ENCODE peak calls at places on chromosomes 13 and 19, in six cellular contexts. K, V, S, Z, P and U are unnamed samples.
A peak's percentile ranks its signal among the peaks of the same experiment; 100 is the strongest.

GRCh38 chr13:91045351-91046034 is 302.0 kb upstream of the MIR17HG start:
- DNase-seq in K (peak; percentile 19), V (no peak), S (peak; percentile 17), Z (peak; percentile 5), P (no peak), U (no peak)

GRCh38 chr19:2217591-2217990 is 18.5 kb downstream of the PLEKHJ1 start:
- DNase-seq in K (no peak), V (no peak), S (no peak), Z (no peak), P (no peak), U (no peak)

GRCh38 chr19:5952193-5953033 is 25.5 kb downstream of the RANBP3 start:
- DNase-seq in K (no peak), V (no peak), S (no peak), Z (no peak), P (no peak), U (no peak)

GRCh38 chr19:41316306-41316920 is 6.4 kb downstream of the CCDC97 start:
- DNase-seq in K (no peak), V (no peak), S (no peak), Z (no peak), P (no peak), U (no peak)

GRCh38 chr13:48155850-48156249 is 60.9 kb upstream of the MED4 start:
- DNase-seq in K (peak; percentile 62), V (no peak), S (peak; percentile 45), Z (no peak), P (no peak), U (peak; percentile 33)

GRCh38 chr13:36294061-36294460 is 3.6 kb downstream of the CCDC169 start:
- DNase-seq in K (peak; percentile 97), V (no peak), S (no peak), Z (no peak), P (no peak), U (no peak)

GRCh38 chr13:87674143-87674772 is 3.1 kb downstream of the SLITRK5 start:
- DNase-seq in K (no peak), V (peak; percentile 36), S (peak; percentile 25), Z (peak; percentile 30), P (peak; percentile 47), U (no peak)

GRCh38 chr19:29013988-29014387 is 199.0 kb downstream of the UQCRFS1 start:
- DNase-seq in K (no peak), V (no peak), S (no peak), Z (no peak), P (no peak), U (no peak)

GRCh38 chr13:92172191-92172590 is 773.8 kb downstream of the GPC5 start:
- DNase-seq in K (no peak), V (no peak), S (no peak), Z (no peak), P (no peak), U (peak; percentile 3)

GRCh38 chr13:91406619-91407018 is 8.2 kb downstream of the GPC5 start:
- DNase-seq in K (peak; percentile 57), V (peak; percentile 79), S (peak; percentile 45), Z (peak; percentile 30), P (peak; percentile 63), U (peak; percentile 35)

GRCh38 chr13:87671031-87671823 is at the start of gene SLITRK5:
- DNase-seq in K (peak; percentile 41), V (peak; percentile 88), S (peak; percentile 91), Z (peak; percentile 78), P (peak; percentile 94), U (peak; percentile 16)

GRCh38 chr19:32677657-32678056 is 2.0 kb downstream of the RGS9BP start:
- DNase-seq in K (no peak), V (peak; percentile 50), S (peak; percentile 23), Z (peak; percentile 87), P (no peak), U (no peak)

GRCh38 chr13:24605923-24606372 is 74.3 kb upstream of the ATP12A start:
- DNase-seq in K (peak; percentile 77), V (no peak), S (peak; percentile 59), Z (no peak), P (peak; percentile 63), U (peak; percentile 11)

GRCh38 chr19:2923510-2923909 is 21.3 kb downstream of the ZNF77 start:
- DNase-seq in K (peak; percentile 57), V (no peak), S (no peak), Z (no peak), P (no peak), U (peak; percentile 45)

GRCh38 chr13:110564472-110564985 is 3.0 kb upstream of the RAB20 start:
- DNase-seq in K (no peak), V (no peak), S (no peak), Z (no peak), P (no peak), U (no peak)

GRCh38 chr19:811007-811434 is 10.7 kb downstream of the PLPPR3 start:
- DNase-seq in K (peak; percentile 9), V (peak; percentile 38), S (no peak), Z (no peak), P (no peak), U (no peak)

GRCh38 chr13:113070855-113071254 is 34.7 kb upstream of the F7 start:
- DNase-seq in K (no peak), V (no peak), S (no peak), Z (no peak), P (no peak), U (no peak)

GRCh38 chr13:113066746-113067145 is 38.8 kb upstream of the F7 start:
- DNase-seq in K (no peak), V (no peak), S (no peak), Z (no peak), P (no peak), U (no peak)

GRCh38 chr13:113073942-113074341 is 31.6 kb upstream of the F7 start:
- DNase-seq in K (no peak), V (no peak), S (no peak), Z (no peak), P (no peak), U (no peak)

GRCh38 chr13:113072370-113072769 is 33.2 kb upstream of the F7 start:
- DNase-seq in K (no peak), V (no peak), S (no peak), Z (no peak), P (no peak), U (no peak)

GRCh38 chr13:113069861-113070805 is 35.5 kb upstream of the F7 start:
- DNase-seq in K (no peak), V (no peak), S (no peak), Z (no peak), P (no peak), U (no peak)
- H4K91ac ChIP-seq in K (no peak overlapping the region), V (no peak overlapping the region), S (no peak overlapping the region), Z (no peak overlapping the region), P (no peak overlapping the region), U (no peak overlapping the region)

DNA sequence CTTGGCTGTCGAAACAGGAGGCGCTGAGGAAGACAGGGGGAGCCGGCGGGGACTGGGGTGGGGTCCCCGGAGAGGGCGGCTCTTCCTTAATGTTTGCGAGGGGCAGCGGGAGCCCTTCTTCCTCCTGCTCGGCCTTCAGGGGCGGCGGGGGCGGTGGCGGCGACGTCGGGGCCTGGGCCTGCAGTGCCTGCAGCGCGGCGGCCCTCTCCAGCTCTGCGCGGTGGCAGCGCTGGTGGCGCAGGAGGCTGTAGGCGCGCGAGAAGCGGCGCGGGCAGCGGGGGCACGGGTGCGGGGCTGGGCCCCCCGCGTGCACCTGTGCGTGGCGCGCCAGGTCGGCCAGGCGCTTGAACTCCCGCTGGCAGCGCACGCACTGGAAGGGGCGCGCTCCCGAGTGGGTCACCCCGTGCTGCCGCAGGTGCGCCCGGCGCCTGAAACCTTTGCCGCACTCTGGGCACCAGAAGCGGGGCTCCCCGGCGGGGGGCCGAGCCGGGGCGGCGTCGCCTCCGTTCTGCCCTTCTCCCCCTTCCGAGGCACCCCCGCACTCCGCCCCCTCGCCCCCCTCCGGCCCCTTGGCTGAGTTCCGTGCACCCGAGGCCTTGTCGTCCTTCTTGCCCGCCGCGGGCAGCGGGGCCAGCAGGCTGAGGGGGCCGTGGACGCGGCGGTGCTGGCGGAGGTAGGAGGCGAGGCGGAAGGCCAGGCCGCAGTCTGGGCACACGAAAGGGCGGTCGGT is 2.5 kb downstream of the ZNF579 start:
- DNase-seq in K (no peak), V (no peak), S (no peak), Z (no peak), P (no peak), U (no peak)
- H4K91ac ChIP-seq in K (no peak overlapping the region), V (no peak overlapping the region), S (no peak overlapping the region), Z (no peak overlapping the region), P (no peak overlapping the region), U (no peak overlapping the region)

GRCh38 chr19:7138402-7138801 is 68.9 kb downstream of the ZNF557 start:
- DNase-seq in K (no peak), V (no peak), S (no peak), Z (no peak), P (no peak), U (no peak)

GRCh38 chr19:7139095-7139494 is 69.6 kb downstream of the ZNF557 start:
- DNase-seq in K (no peak), V (no peak), S (no peak), Z (no peak), P (no peak), U (no peak)

GRCh38 chr19:7142771-7143170 is 73.3 kb downstream of the ZNF557 start:
- DNase-seq in K (no peak), V (no peak), S (no peak), Z (no peak), P (no peak), U (no peak)

GRCh38 chr19:7137120-7137519 is 67.6 kb downstream of the ZNF557 start:
- DNase-seq in K (no peak), V (no peak), S (no peak), Z (no peak), P (no peak), U (no peak)

DNA sequence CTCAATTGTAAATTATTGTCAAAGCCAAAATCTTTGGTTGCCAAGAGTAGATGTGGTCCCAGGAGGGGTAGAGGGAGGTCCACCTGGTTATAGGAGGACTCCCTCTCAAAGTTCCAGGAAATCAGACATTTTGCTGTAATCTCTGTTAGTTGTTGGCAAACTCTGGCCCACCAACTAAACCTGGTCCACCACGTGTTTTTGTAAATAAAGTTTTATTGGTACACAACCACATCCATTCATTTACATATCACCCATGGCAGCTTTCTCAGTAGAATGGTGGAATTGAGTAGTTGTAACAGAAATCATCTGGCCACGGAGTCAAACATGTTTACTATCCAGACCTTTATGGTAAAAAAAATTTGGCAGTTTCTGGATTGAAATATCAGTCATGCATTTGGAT is 70.6 kb downstream of the ZNF557 start:
- DNase-seq in K (no peak), V (no peak), S (no peak), Z (no peak), P (no peak), U (no peak)
- H4K91ac ChIP-seq in K (no peak overlapping the region), V (no peak overlapping the region), S (no peak overlapping the region), Z (no peak overlapping the region), P (no peak overlapping the region), U (no peak overlapping the region)

DNA sequence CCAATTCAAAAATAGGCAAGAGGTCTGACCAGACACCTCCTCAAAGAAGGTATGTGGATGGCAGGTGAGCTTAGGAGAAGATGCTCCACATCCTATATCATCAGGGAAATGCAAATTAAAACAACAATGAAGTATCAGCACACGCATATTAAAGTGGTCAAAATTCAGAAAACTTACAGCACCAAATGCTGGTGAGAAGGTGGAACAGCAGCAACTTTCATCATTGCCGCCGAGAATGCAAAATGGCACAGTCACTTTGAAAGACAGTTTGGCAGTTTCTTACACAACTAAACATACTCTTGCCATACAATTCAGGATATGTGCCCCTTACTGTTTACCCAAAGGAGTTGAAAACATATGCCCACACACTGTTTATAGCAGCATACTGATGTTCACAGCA is 22.4 kb downstream of the OR10H4 start:
- DNase-seq in K (peak; percentile 12), V (no peak), S (no peak), Z (no peak), P (no peak), U (no peak)
- H4K91ac ChIP-seq in K (no peak overlapping the region), V (no peak overlapping the region), S (no peak overlapping the region), Z (no peak overlapping the region), P (no peak overlapping the region), U (no peak overlapping the region)

GRCh38 chr19:14615628-14616027 is 32.7 kb downstream of the CLEC17A start:
- DNase-seq in K (no peak), V (no peak), S (no peak), Z (no peak), P (no peak), U (no peak)
- H4K91ac ChIP-seq in K (no peak overlapping the region), V (no peak overlapping the region), S (no peak overlapping the region), Z (no peak overlapping the region), P (no peak overlapping the region), U (no peak overlapping the region)